ENCODE peak calls at places on chromosomes 2 and 18, in ten cellular contexts. E is trophoblast cell; V is NB4; A is astrocyte; Z is fibroblast of mammary gland; U is PC-3; Q is HFF-Myc; O is IMR-90; Y is CD8-positive, alpha-beta T cell; T is A549. J is an unnamed sample.

GRCh38 chr18:62876828-62877227 is 161.5 kb downstream of the PHLPP1 start:
- DNase-seq in U (no peak), A (peak), O (no peak), E (no peak), T (no peak), Z (no peak), Q (no peak), Y (no peak), V (no peak), J (no peak)

GRCh38 chr2:196927318-196928225 is 1.1 kb upstream of the PGAP1 start:
- DNase-seq in T (no peak), E (peak), O (peak), Z (peak), Q (no peak), Y (no peak), U (peak), A (peak), V (peak), J (no peak)

GRCh38 chr2:206442854-206443734 is at the start of gene ADAM23:
- DNase-seq in A (peak), Z (peak), V (peak), Y (no peak), Q (no peak), E (no peak), O (peak), U (peak), T (peak), J (peak)

GRCh38 chr18:58373486-58373885 is 255.4 kb downstream of the ALPK2 start:
- DNase-seq in V (no peak), T (no peak), O (no peak), Y (no peak), E (no peak), Q (no peak), U (no peak), A (no peak), Z (no peak), J (no peak)

GRCh38 chr2:175418224-175418843 is 236.8 kb upstream of the ATP5MC3 start:
- DNase-seq in Z (no peak), A (no peak), V (peak), Q (no peak), E (no peak), Y (no peak), U (no peak), O (no peak), T (no peak), J (no peak)

GRCh38 chr2:107986278-107987217 is at the start of gene SLC5A7:
- DNase-seq in T (no peak), Q (no peak), Y (no peak), V (no peak), Z (no peak), A (no peak), E (no peak), O (no peak), U (no peak), J (no peak)

GRCh38 chr2:96103388-96103705 is 13.0 kb downstream of the ADRA2B start:
- DNase-seq in Q (no peak), Y (no peak), O (no peak), T (no peak), A (no peak), V (no peak), Z (no peak), U (no peak), E (no peak), J (no peak)

GRCh38 chr2:109435066-109435690 is 178.6 kb downstream of the SEPTIN10 start:
- DNase-seq in Q (no peak), E (no peak), V (no peak), A (no peak), Z (no peak), U (no peak), O (no peak), Y (no peak), T (no peak), J (no peak)

GRCh38 chr2:218384975-218385374 is 2.9 kb downstream of the SLC11A1 start:
- DNase-seq in U (no peak), Q (no peak), Z (no peak), O (no peak), A (no peak), E (no peak), T (no peak), V (no peak), Y (no peak), J (no peak)

GRCh38 chr2:218383892-218384519 is 1.9 kb downstream of the SLC11A1 start:
- DNase-seq in U (peak), T (no peak), Q (no peak), A (no peak), V (peak), O (no peak), Y (no peak), Z (no peak), E (no peak), J (no peak)

GRCh38 chr2:218389333-218390150 is 7.5 kb downstream of the SLC11A1 start:
- DNase-seq in Z (no peak), E (no peak), V (no peak), T (no peak), Y (no peak), O (no peak), U (no peak), A (no peak), Q (no peak), J (no peak)

GRCh38 chr2:218387369-218388194 is 5.5 kb downstream of the SLC11A1 start:
- DNase-seq in E (peak), Q (peak), V (no peak), Y (no peak), T (peak), A (peak), Z (peak), O (peak), U (peak), J (no peak)

DNA sequence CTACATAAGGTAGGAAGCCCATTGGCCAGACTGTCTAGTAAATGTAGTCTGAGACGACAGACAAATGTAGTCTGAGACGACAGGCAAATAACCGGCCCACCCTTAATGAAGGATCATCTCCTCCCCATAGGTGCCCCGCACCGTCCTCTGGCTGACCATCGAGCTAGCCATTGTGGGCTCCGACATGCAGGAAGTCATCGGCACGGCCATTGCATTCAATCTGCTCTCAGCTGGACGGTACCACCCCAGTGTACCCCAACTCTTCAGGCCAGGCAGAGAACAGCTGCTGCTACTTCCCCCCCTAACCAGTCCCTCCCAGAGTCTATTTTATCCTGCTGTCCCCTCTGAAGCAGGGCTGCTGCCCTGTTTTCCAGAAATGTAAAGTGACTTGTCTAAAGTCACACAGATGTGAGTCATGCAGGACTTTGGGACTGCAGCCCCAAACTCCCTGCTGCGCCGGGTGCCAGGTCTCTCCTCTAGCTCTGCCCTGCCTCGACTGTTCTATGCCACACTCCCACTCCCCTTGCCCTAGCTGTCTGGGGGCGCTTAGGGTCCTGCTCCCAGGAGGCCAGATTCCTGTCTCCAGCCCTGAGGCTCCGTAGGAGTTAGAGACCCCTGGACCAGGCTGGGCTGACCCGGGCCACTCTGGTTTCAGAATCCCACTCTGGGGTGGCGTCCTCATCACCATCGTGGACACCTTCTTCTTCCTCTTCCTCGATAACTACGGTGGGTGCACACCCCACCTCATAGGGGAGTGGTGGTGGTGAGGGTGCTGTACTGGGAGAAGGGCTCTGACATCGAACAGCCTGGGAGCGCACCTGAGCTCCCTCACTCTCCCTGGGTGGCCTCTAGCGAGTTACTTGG is 4.7 kb downstream of the SLC11A1 start:
- DNase-seq in O (no peak), T (no peak), A (no peak), E (no peak), V (no peak), Z (no peak), Y (no peak), U (no peak), Q (no peak), J (no peak)
- H3K4me3 ChIP-seq in O (no peak), T (peak), A (no peak), E (no peak), V (no peak), Z (no peak), Y (no peak), U (no peak), Q (no peak), J (peak)

DNA sequence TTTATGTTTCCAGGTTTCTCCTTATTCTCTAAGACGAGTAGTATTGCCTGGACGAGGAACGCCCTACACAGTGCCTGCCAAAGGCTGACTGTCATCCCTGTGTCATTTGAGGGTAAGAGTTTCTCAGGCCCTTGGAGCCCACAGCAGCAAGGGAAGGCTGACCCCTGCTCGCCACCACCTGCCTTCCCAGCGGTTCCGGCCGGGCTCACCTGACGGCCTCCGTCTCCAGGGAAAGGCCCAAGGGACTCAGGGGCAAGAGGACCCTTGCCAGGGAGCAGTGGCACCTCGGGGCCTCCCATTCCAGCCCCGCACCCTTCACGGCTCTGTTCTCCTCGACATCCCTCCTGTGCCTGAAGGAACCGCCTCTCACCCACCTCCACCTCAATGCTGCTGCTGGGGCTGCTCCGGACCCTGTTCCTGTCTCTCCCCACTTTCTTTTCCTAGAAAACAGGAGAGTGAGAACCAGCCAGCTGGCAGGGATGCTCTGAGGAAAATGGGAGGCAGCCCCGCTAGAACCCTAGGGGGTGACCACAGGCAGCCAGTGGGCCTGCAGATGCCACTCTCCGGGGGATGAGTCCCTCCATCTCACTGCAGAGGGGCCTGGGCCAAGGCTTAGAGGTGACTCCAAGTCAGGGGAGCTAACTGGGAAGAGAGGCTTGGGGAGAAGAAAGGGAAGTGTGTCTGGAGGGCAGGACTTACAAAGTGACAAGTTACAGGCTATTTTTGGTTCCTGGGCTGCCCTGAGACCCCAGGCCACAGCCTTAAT is 1.8 kb downstream of the LIMS2 start:
- DNase-seq in O (no peak), Z (no peak), V (peak), Y (no peak), Q (no peak), U (no peak), T (no peak), E (no peak), A (no peak), J (no peak)
- H3K4me3 ChIP-seq in O (no peak), Z (no peak), V (no peak), Y (no peak), Q (no peak), U (no peak), T (no peak), E (no peak), A (no peak), J (no peak)

GRCh38 chr18:9574473-9575115 is 39.8 kb downstream of the PPP4R1 start:
- DNase-seq in U (no peak), O (no peak), E (no peak), T (no peak), Q (no peak), V (no peak), A (no peak), Z (no peak), Y (no peak), J (peak)
- H3K4me3 ChIP-seq in U (no peak), O (no peak), E (no peak), T (no peak), Q (no peak), V (no peak), A (no peak), Z (no peak), Y (no peak), J (no peak)

DNA sequence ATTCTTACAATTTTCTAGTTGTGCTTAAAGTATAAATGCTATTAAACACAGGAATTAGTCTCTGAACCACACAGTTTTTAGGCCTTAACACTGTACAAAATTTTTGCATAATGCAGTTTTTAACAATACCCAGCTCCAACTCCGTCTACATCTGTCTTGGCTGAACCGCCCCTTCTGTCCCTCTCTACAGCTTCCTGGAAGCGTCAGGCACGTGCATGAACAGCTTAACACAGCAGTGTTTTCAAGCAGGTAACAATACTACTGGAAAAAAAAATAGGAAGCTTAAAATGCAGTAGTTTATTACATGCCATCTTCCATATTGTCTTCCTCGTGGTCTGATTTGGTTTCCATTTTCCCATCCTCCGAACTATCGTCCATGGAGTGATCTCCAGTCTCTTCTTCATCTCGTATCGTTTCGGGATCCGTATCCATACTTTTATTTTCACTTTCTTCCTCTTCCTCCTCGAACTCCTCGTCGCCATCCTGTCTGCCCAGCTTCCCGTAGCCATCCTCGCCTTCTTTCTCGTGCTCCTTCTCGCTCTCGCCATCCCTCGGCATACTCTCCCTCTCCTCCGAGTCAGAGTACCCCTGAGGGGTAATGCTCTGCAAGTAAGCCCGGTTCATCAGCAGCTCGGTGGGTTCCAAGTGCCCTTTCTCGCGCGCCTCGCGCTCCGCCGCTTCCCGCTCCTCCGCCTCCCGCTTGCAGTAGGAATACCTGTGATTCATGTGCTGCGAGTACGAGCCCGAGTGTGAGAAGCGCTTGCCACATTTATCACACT is 130.6 kb downstream of the ZEB2 start:
- DNase-seq in Y (no peak), V (no peak), Z (no peak), U (peak), Q (no peak), E (no peak), A (no peak), T (no peak), O (no peak), J (no peak)
- H3K4me3 ChIP-seq in Y (no peak), V (no peak), Z (no peak), U (peak), Q (no peak), E (no peak), A (no peak), T (peak), O (no peak), J (no peak)

GRCh38 chr2:37846207-37846606 is 78.9 kb upstream of the RMDN2 start:
- DNase-seq in Q (no peak), A (no peak), Z (no peak), V (no peak), E (no peak), T (no peak), Y (no peak), U (no peak), O (no peak), J (no peak)
- H3K4me3 ChIP-seq in Q (no peak), A (no peak), Z (no peak), V (no peak), E (no peak), T (no peak), Y (no peak), U (no peak), O (no peak), J (no peak)

GRCh38 chr18:457120-457519 is 43.4 kb downstream of the COLEC12 start:
- DNase-seq in O (peak), U (no peak), A (no peak), Z (peak), V (peak), Q (no peak), E (no peak), Y (no peak), T (no peak), J (no peak)
- H3K4me3 ChIP-seq in O (no peak), U (no peak), A (peak), Z (no peak), V (no peak), Q (no peak), E (no peak), Y (no peak), T (no peak), J (no peak)

DNA sequence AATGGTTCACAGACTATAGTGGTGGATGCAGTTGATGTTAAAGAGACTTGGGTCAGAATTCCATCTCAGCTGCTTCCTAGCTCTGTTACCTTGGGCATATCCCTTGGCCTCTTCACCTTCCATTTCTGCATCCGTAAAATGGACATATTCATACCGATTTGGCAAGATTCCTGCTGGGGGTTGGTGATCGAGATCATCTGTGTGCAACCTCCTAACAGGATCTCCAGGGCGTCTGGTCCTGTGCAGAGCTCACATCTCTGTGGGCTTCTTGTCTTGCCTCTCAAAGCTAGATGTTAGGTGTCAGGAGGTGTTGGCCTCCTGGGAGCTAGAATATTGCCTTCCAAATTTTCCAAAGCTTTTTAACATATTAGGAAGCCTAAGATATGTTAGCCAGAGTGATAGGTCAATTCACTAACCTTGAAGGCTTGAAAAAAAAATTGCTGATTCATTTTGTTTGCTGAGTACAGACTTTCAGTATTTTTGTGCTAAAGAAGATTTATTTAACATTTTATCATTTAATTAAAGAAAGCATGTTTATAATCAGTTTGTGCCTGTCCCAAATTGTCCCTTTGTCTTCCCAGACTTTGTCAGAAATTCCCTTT is 69.7 kb upstream of the ZNF516 start:
- DNase-seq in Q (no peak), O (no peak), E (no peak), Z (peak), U (no peak), T (no peak), V (peak), A (no peak), Y (no peak), J (no peak)
- H3K4me3 ChIP-seq in Q (peak), O (no peak), E (no peak), Z (peak), U (peak), T (no peak), V (peak), A (peak), Y (no peak), J (no peak)

J was measured in NT2/D1.